ENCODE peak calls at places on chromosomes 1 and 21, in six cellular contexts. O is Daoy, Z is foreskin fibroblast, W is Caki2, U is non-pigmented ciliary epithelial cell, L is T-helper 9 cell. Q is an unnamed sample.

GRCh38 chr1:183989078-183989577 is 48.4 kb downstream of the COLGALT2 start:
- DNase-seq in O (peak), Z (peak), W (peak), U (peak), L (no peak), Q (no peak)

GRCh38 chr21:37642493-37642892 is 273.8 kb downstream of the KCNJ6 start:
- DNase-seq in O (peak), Z (no peak), W (no peak), U (no peak), L (peak), Q (no peak)

GRCh38 chr1:9537863-9538668 is 1.2 kb upstream of the SLC25A33 start:
- DNase-seq in O (no peak), Z (no peak), W (no peak), U (no peak), L (no peak), Q (no peak)

GRCh38 chr1:81808760-81809159 is 8.0 kb downstream of the ADGRL2 start:
- DNase-seq in O (peak), Z (peak), W (peak), U (no peak), L (no peak), Q (no peak)

GRCh38 chr21:43924421-43925095 is 59.5 kb downstream of the AGPAT3 start:
- DNase-seq in O (no peak), Z (no peak), W (no peak), U (no peak), L (no peak), Q (no peak)

GRCh38 chr1:80656011-80656627 is 1144.6 kb upstream of the ADGRL2 start:
- DNase-seq in O (no peak), Z (no peak), W (peak), U (no peak), L (no peak), Q (no peak)

GRCh38 chr1:87918398-87918797 is 589.7 kb downstream of the LMO4 start:
- DNase-seq in O (no peak), Z (no peak), W (no peak), U (no peak), L (no peak), Q (no peak)

GRCh38 chr1:172547071-172547470 is 14.1 kb downstream of the SUCO start:
- DNase-seq in O (no peak), Z (no peak), W (peak), U (no peak), L (no peak), Q (no peak)

GRCh38 chr1:237712808-237713207 is 177.9 kb downstream of the ZP4 start:
- DNase-seq in O (no peak), Z (no peak), W (no peak), U (no peak), L (no peak), Q (no peak)

GRCh38 chr1:53346814-53347176 is 18.9 kb upstream of the LRP8 start:
- DNase-seq in O (no peak), Z (no peak), W (no peak), U (no peak), L (no peak), Q (no peak)

GRCh38 chr1:226547754-226548191 is 791 bp upstream of the STUM start:
- DNase-seq in O (peak), Z (peak), W (peak), U (peak), L (peak), Q (peak)

GRCh38 chr1:20429296-20429695 is 56.7 kb downstream of the CAMK2N1 start:
- DNase-seq in O (no peak), Z (peak), W (no peak), U (no peak), L (no peak), Q (no peak)

GRCh38 chr1:94579876-94580294 is 38.3 kb upstream of the F3 start:
- DNase-seq in O (peak), Z (peak), W (peak), U (peak), L (no peak), Q (no peak)

GRCh38 chr1:153260980-153261792 is 1.7 kb downstream of the LORICRIN start:
- DNase-seq in O (peak), Z (peak), W (no peak), U (no peak), L (peak), Q (peak)

GRCh38 chr1:160748182-160748876 is 9.3 kb downstream of the SLAMF7 start:
- DNase-seq in O (peak), Z (no peak), W (no peak), U (no peak), L (no peak), Q (no peak)

GRCh38 chr1:17405898-17406759 is 33.3 kb downstream of the RCC2 start:
- DNase-seq in O (peak), Z (peak), W (peak), U (no peak), L (no peak), Q (no peak)